ENCODE peak calls at places on chromosomes 16 and 17, in seven cellular contexts. O is upper lobe of right lung, Y is GM23338, X is dorsolateral prefrontal cortex, V is GM06990, A is fibroblast of lung, S is Peyer's patch. U is an unnamed sample.

GRCh38 chr16:84312783-84313382 is 18.2 kb downstream of the WFDC1 start:
- DNase-seq in A (no peak), V (no peak), Y (peak), O (peak), X (no peak), S (peak), U (no peak)

GRCh38 chr17:47953945-47954344 is 3.7 kb downstream of the PRR15L start:
- DNase-seq in A (no peak), V (no peak), Y (peak), X (no peak), S (no peak), O (no peak), U (no peak)

GRCh38 chr16:48831081-48831722 is 221.2 kb upstream of the N4BP1 start:
- DNase-seq in X (no peak), V (no peak), O (no peak), A (no peak), Y (peak), S (no peak), U (no peak)

GRCh38 chr17:72529386-72529785 is 408.6 kb downstream of the SOX9 start:
- DNase-seq in A (peak), O (no peak), Y (no peak), S (no peak), X (no peak), V (no peak), U (no peak)

GRCh38 chr17:37065486-37066321 is 117.0 kb downstream of the AATF start:
- DNase-seq in Y (peak), S (no peak), A (no peak), V (no peak), X (no peak), O (no peak), U (no peak)

GRCh38 chr17:66538776-66539175 is 236.4 kb downstream of the PRKCA start:
- DNase-seq in Y (no peak), V (no peak), X (no peak), A (no peak), S (no peak), O (no peak), U (no peak)

GRCh38 chr17:27907976-27908558 is 14.9 kb upstream of the LYRM9 start:
- DNase-seq in A (no peak), X (no peak), O (no peak), Y (no peak), S (no peak), V (no peak), U (no peak)

GRCh38 chr16:1312459-1312801 is 3.0 kb downstream of the UBE2I start:
- DNase-seq in V (no peak), S (no peak), O (no peak), X (no peak), A (no peak), Y (no peak), U (no peak)

GRCh38 chr17:4179071-4179470 is 36.1 kb downstream of the CYB5D2 start:
- DNase-seq in S (no peak), V (no peak), A (no peak), O (no peak), X (no peak), Y (no peak), U (no peak)

GRCh38 chr17:75808905-75809621 is 24.5 kb downstream of the UNK start:
- DNase-seq in Y (no peak), A (peak), X (peak), O (no peak), V (no peak), S (no peak), U (peak)

GRCh38 chr17:79842136-79842655 is 3.0 kb upstream of the CBX4 start:
- DNase-seq in O (no peak), X (no peak), S (no peak), A (no peak), Y (peak), V (no peak), U (no peak)

GRCh38 chr16:82192665-82193064 is 22.6 kb upstream of the MPHOSPH6 start:
- DNase-seq in X (no peak), O (no peak), S (no peak), Y (no peak), V (no peak), A (peak), U (peak)

GRCh38 chr17:49967205-49967604 is 1.8 kb upstream of the DLX4 start:
- DNase-seq in V (no peak), O (no peak), Y (no peak), X (no peak), A (no peak), S (no peak), U (no peak)

GRCh38 chr17:76562734-76563148 is 22.9 kb downstream of the PRCD start:
- DNase-seq in S (no peak), Y (no peak), O (no peak), A (peak), X (peak), V (no peak), U (peak)

GRCh38 chr17:50883850-50884291 is 17.7 kb upstream of the TOB1 start:
- DNase-seq in A (no peak), O (no peak), Y (no peak), X (no peak), V (no peak), S (no peak), U (no peak)

GRCh38 chr16:72367841-72368240 is 195.9 kb upstream of the PMFBP1 start:
- DNase-seq in A (no peak), X (no peak), V (no peak), S (no peak), O (no peak), Y (no peak), U (no peak)

GRCh38 chr16:483351-484075 is 44.0 kb upstream of the CAPN15 start:
- DNase-seq in X (peak), Y (peak), A (peak), V (no peak), O (no peak), S (no peak), U (peak)

GRCh38 chr16:1895949-1896675 is 22.1 kb downstream of the HS3ST6 start:
- DNase-seq in Y (no peak), V (no peak), X (no peak), S (no peak), O (no peak), A (no peak), U (no peak)

GRCh38 chr17:66275651-66276050 is 26.8 kb upstream of the PRKCA start:
- DNase-seq in S (no peak), A (peak), X (no peak), V (no peak), O (no peak), Y (no peak), U (peak)

GRCh38 chr16:6625606-6626005 is 707.0 kb upstream of the RBFOX1 start:
- DNase-seq in A (no peak), X (no peak), V (no peak), Y (no peak), O (no peak), S (no peak), U (no peak)

GRCh38 chr17:35726609-35727460 is 4.6 kb upstream of the RASL10B start:
- DNase-seq in S (peak), A (peak), Y (peak), O (no peak), V (no peak), X (no peak), U (peak)

GRCh38 chr17:77479372-77479781 is 338.6 kb downstream of the SEC14L1 start:
- DNase-seq in A (no peak), Y (peak), O (no peak), V (no peak), X (no peak), S (no peak), U (no peak)

GRCh38 chr16:70481929-70482536 is 27.6 kb downstream of the FCSK start:
- DNase-seq in O (no peak), A (peak), Y (no peak), V (no peak), S (no peak), X (no peak), U (no peak)

GRCh38 chr16:57941016-57941656 is 29.8 kb downstream of the CNGB1 start:
- DNase-seq in S (no peak), V (no peak), Y (no peak), X (peak), O (peak), A (peak), U (no peak)

GRCh38 chr17:4480929-4481898 is 17.5 kb upstream of the SPNS2 start:
- DNase-seq in A (no peak), S (peak), O (no peak), Y (no peak), V (no peak), X (no peak), U (no peak)

GRCh38 chr16:78490847-78491246 is 391.4 kb downstream of the WWOX start:
- DNase-seq in V (no peak), A (no peak), Y (no peak), S (no peak), O (no peak), X (peak), U (no peak)

GRCh38 chr16:83813818-83814653 is 6.3 kb downstream of the HSBP1 start:
- DNase-seq in V (peak), O (no peak), A (peak), Y (peak), X (no peak), S (no peak), U (peak)

GRCh38 chr16:31696968-31697743 is 169.5 kb downstream of the AHSP start:
- DNase-seq in X (no peak), S (no peak), A (peak), O (no peak), Y (peak), V (no peak), U (peak)

GRCh38 chr17:33968350-33969044 is 286.6 kb upstream of the CCL2 start:
- DNase-seq in S (no peak), O (no peak), A (peak), V (peak), X (no peak), Y (peak), U (no peak)

GRCh38 chr16:69513180-69513966 is 52.4 kb upstream of the NFAT5 start:
- DNase-seq in O (no peak), V (no peak), X (no peak), S (no peak), Y (peak), A (peak), U (no peak)

GRCh38 chr17:60923000-60923399 is 245.3 kb downstream of the BCAS3 start:
- DNase-seq in A (no peak), S (no peak), Y (no peak), O (no peak), V (no peak), X (no peak), U (no peak)

GRCh38 chr17:40518401-40519088 is 17.1 kb upstream of the TNS4 start:
- DNase-seq in O (peak), A (peak), Y (peak), V (no peak), S (peak), X (peak), U (no peak)

GRCh38 chr16:5032748-5033167 is 977 bp downstream of the NAGPA start:
- DNase-seq in A (no peak), X (no peak), Y (no peak), O (no peak), V (no peak), S (peak), U (no peak)
- H3K4me3 ChIP-seq in A (peak), X (peak), Y (peak), O (peak), V (peak), S (peak), U (peak)

DNA sequence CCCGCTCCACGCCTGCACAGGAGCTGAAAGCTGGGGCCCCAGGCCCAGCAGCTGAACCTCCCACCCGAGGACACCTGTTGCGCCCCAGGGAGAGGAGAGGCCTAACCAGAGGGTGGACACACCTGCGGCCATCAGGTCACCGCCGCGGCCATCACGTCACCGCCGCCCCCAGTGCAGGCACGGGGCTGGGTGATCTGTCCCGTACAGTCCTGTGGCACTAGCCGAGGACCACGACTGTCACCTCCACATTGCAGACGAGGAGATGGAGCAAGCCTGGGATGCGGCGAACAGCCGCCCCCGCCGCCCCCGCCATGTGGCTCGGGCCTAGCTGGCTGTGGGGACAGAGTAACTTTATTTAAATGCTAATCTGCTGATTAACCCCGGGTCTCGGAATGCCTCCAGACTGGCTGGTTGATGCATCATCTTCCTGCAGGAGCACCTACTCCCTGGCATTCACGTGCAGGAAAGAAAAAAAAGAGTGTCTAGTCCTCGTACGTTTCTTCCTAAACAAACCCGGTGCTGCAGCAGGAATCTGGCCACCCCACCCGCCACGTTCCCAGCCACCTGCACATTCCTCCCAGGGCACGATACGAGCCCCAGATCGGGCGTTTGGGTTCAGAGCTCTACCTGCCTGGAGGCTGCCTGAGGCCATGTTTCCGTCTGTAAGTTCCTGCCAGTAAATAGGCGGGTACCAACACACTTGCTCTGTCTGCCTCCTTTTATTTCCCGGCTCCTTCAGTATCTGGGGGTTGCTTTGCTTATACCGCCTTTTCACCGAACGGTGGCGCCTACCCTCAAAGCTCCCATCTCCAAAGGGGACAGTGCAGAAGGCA is 29.9 kb downstream of the PIEZO1 start:
- DNase-seq in A (peak), O (no peak), Y (peak), X (no peak), V (no peak), S (no peak), U (no peak)
- TF ChIP-seq CTCF in A (no peak), O (no peak), Y (peak), X (peak), V (peak), S (no peak), U (peak)

DNA sequence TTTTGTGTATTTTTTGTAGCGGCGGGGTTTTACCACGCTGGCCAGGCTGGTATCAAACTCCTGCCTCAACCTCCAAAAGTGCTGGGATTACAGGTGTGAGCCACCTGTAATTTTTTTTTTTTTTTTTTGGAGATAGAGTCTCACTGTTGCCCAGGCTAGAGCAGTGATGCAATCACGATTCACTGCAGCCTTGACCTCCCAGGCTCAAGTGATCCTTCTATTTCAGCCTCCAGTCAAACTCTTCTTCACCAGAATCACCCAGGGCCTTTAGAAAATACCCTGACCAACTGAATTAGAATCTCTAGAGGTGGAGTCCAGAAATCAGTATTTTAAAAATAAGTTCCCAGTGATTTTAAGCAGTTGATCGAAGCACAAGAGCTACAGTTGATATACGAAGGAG is 12.5 kb downstream of the HSPB9 start:
- DNase-seq in V (no peak), X (no peak), O (no peak), S (no peak), A (no peak), Y (no peak), U (no peak)
- H3K4me3 ChIP-seq in V (no peak), X (no peak), O (peak), S (no peak), A (no peak), Y (no peak), U (no peak)

GRCh38 chr17:57852041-57852954 is 2.5 kb upstream of the MRPS23 start:
- DNase-seq in O (no peak), A (no peak), X (peak), S (no peak), Y (no peak), V (no peak), U (no peak)

GRCh38 chr17:57849163-57849873 is 526 bp downstream of the MRPS23 start:
- DNase-seq in A (no peak), X (no peak), S (no peak), O (no peak), Y (no peak), V (no peak), U (no peak)

GRCh38 chr17:57852955-57853328 is 3.1 kb upstream of the MRPS23 start:
- DNase-seq in S (no peak), O (no peak), X (peak), Y (no peak), V (no peak), A (no peak), U (no peak)

GRCh38 chr17:57853695-57854094 is 3.9 kb upstream of the MRPS23 start:
- DNase-seq in A (no peak), X (peak), S (peak), Y (no peak), V (no peak), O (peak), U (no peak)

DNA sequence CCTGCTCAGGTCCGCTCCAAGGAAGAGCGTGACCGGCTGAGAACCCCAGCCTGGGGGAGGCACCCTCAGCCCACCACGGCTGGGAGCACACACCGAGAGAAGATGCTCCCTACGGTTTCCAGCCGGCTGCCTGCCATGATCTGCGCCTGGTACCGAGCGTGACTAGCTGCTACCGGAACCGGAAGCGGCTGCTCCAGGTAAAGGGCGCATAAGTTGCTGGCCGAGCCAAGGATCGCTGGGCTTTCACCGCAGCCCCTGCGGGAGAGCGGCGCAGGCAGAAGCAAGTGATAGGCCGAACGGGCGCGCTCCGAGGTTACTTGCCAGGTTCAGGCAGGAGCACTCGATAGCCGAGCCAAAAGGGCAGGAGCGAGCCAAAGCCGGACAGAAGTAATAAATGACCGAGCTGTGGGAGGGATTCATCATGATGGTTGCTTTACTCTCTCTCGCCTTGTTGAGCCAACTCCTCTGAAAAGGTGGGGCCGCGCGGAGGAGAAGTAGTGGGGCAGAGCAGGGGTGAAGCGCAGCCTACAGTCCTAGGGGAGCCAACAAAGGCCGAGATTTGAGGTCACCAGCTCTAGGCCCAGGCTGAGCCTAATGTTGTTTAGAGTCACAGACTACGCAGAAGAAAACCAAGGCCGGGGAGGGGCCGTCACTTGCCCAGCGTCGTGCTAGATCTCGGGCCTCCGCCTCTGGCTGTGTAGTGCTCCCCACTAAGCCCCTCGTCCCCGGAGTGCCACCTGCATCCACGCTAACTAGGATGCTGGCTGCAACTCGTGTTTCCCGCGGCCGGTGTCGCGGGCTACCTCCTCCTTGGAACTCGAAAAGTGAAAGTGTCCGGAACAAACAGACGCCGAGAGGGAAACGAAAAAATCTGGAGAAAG is at the start of gene MRPS23:
- DNase-seq in S (peak), V (peak), O (peak), A (peak), Y (peak), X (peak), U (peak)
- TF ChIP-seq CTCF in S (no peak), V (no peak), O (no peak), A (no peak), Y (no peak), X (peak), U (no peak)

GRCh38 chr16:8948831-8949230 is 14.9 kb downstream of the USP7 start:
- DNase-seq in V (no peak), S (no peak), A (no peak), X (no peak), Y (no peak), O (no peak), U (no peak)

GRCh38 chr16:8945626-8946296 is 17.9 kb downstream of the USP7 start:
- DNase-seq in X (no peak), A (no peak), O (no peak), Y (no peak), V (no peak), S (no peak), U (no peak)

GRCh38 chr16:8944113-8944765 is 19.5 kb downstream of the USP7 start:
- DNase-seq in V (peak), Y (no peak), A (no peak), O (no peak), X (no peak), S (no peak), U (no peak)

GRCh38 chr16:8948069-8948593 is 15.6 kb downstream of the USP7 start:
- DNase-seq in O (no peak), Y (no peak), A (no peak), X (no peak), V (no peak), S (no peak), U (no peak)

DNA sequence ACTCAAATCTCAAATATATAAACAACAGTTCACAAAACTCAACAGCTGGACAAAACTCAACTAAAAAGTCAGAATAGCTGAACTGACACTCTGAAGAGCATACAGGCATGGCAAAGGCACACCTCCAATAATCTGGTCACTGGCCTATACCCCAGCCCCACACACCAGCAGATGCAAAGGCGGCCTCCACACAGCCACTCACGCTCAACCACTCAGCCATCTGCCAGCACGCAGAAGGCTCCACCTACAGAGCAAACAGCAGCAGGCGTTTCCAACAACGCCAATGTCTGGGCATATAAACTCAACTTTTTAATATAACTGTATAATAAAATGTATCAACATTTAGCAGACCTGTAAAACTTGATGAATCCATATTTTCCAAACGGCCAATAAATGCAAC is 17.2 kb downstream of the USP7 start:
- DNase-seq in O (no peak), A (no peak), S (no peak), X (no peak), V (no peak), Y (no peak), U (no peak)
- H3K4me3 ChIP-seq in O (no peak), A (no peak), S (no peak), X (no peak), V (no peak), Y (no peak), U (no peak)

DNA sequence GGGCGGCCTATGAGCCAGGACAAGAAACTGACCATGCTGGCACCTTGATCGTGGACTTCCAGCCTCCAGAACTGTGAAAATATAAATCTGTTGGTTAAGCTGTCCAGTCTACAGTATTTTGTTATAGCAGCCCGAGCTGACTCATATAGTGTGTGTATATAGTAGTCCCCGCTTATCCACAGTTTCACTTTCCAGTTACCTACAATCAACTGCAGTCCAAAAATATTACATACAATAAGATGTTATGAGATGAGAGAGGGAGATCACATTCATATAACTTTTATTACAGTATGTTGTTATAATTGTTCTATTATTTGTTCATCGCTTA is 4.9 kb downstream of the MT3 start:
- DNase-seq in V (no peak), Y (no peak), A (no peak), O (no peak), X (no peak), S (no peak), U (no peak)
- TF ChIP-seq CTCF in V (no peak), Y (no peak), A (no peak), O (no peak), X (no peak), S (no peak), U (no peak)

U was measured in brain microvascular endothelial cell.